ENCODE peak calls at places on chromosomes 13 and 19, in five cellular contexts. C is ovary, I is sigmoid colon, L is K562, R is thyroid gland. E is an unnamed sample.

GRCh38 chr13:27528908-27529307 is 78.5 kb upstream of the MTIF3 start:
- DNase-seq in I (no peak), C (no peak), L (no peak), R (no peak), E (no peak)

GRCh38 chr13:41005709-41006108 is 13.4 kb downstream of the ELF1 start:
- DNase-seq in R (no peak), I (no peak), C (no peak), L (no peak), E (no peak)

GRCh38 chr19:46159418-46159817 is 11.4 kb downstream of the IGFL2 start:
- DNase-seq in R (no peak), C (no peak), L (no peak), I (no peak), E (no peak)

GRCh38 chr13:61812286-61812685 is 396.6 kb upstream of the PCDH20 start:
- DNase-seq in L (no peak), R (no peak), C (no peak), I (no peak), E (no peak)

GRCh38 chr13:100175078-100175802 is 86.3 kb downstream of the PCCA start:
- DNase-seq in C (no peak), R (no peak), I (no peak), L (no peak), E (no peak)

GRCh38 chr13:112056739-112057433 is 10.1 kb upstream of the SOX1 start:
- DNase-seq in R (no peak), C (no peak), I (no peak), L (no peak), E (no peak)

GRCh38 chr19:19520989-19521388 is 5.0 kb downstream of the NDUFA13 start:
- DNase-seq in C (no peak), I (no peak), R (no peak), L (no peak), E (no peak)

GRCh38 chr19:44607049-44607448 is 6.3 kb upstream of the IGSF23 start:
- DNase-seq in L (no peak), C (no peak), R (no peak), I (no peak), E (peak; percentile 60)

GRCh38 chr13:29508874-29509249 is 86.6 kb downstream of the SLC7A1 start:
- DNase-seq in I (no peak), R (no peak), L (no peak), C (no peak), E (no peak)

GRCh38 chr13:78610381-78610883 is 7.1 kb upstream of the POU4F1 start:
- DNase-seq in L (no peak), R (no peak), C (no peak), I (no peak), E (no peak)

GRCh38 chr19:44776402-44777096 is 1.1 kb upstream of the CBLC start:
- DNase-seq in R (no peak), L (no peak), C (no peak), I (no peak), E (no peak)

GRCh38 chr19:2476451-2477140 is 669 bp downstream of the GADD45B start:
- DNase-seq in C (peak; percentile 61), R (peak; percentile 56), L (no peak), I (peak; percentile 77), E (peak; percentile 60)

GRCh38 chr13:69809152-69809551 is 298.5 kb upstream of the ATXN8OS start:
- DNase-seq in I (no peak), R (no peak), L (no peak), C (no peak), E (no peak)

GRCh38 chr13:48532146-48532472 is 771 bp downstream of the RCBTB2 start:
- DNase-seq in I (no peak), R (peak; percentile 39), C (no peak), L (no peak), E (no peak)

GRCh38 chr13:46166947-46167610 is 14.9 kb downstream of the LCP1 start:
- DNase-seq in I (no peak), C (no peak), L (no peak), R (no peak), E (no peak)

GRCh38 chr13:56975647-56976046 is 165.1 kb upstream of the PRR20A start:
- DNase-seq in L (no peak), C (no peak), I (no peak), R (no peak), E (no peak)
- H3K9me3 ChIP-seq in L (no peaks in the 10 kb centered on the region), C (no peaks in the 10 kb centered on the region), I (no peaks in the 10 kb centered on the region), R (no peaks in the 10 kb centered on the region), E (no peaks in the 10 kb centered on the region)

GRCh38 chr13:109610517-109610916 is 175.9 kb downstream of the IRS2 start:
- DNase-seq in R (peak; percentile 15), C (peak; percentile 26), I (peak; percentile 69), L (peak; percentile 13), E (peak; percentile 36)

GRCh38 chr13:109608032-109608431 is 178.4 kb downstream of the IRS2 start:
- DNase-seq in R (no peak), I (no peak), L (no peak), C (no peak), E (no peak)

GRCh38 chr13:109616021-109616420 is 170.4 kb downstream of the IRS2 start:
- DNase-seq in L (no peak), I (no peak), R (no peak), C (no peak), E (no peak)

GRCh38 chr13:109608503-109608902 is 177.9 kb downstream of the IRS2 start:
- DNase-seq in C (no peak), R (no peak), I (no peak), L (no peak), E (no peak)

DNA sequence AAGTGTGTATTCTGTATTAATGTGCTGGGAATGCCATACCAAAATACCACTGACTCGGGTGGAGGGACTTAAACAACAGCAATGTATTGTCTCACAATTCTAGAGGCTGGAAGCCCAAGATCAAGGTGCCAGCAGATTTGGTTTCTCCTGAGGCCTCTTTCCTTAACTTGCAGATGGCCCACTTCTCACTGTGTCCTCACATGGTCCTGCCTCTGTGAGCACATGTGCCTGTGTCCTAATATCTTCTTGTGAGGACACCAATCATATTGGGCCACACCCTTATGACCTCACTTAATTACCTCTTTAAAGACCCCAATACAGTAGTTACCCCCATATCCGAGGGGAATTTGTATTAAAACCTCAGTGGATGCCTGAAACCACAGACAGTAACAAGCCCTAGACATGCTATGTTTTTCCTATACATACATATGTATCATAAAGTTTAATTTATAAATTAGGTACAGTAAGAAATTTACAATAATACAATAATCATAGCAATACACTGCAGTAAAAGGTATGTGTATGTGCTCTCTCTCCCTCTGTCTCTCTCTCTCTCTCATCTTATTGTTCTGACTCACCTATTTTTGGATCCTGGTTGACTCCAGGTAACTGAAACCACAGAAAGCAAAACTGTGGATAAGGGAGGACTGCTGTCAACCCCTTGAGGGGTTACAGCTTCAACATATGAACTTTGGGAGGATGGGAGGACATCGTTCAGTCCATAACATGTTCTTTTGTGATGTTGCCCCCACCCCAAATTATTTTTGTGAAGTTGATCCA is 174.3 kb downstream of the IRS2 start:
- DNase-seq in R (no peak), C (no peak), L (no peak), I (no peak), E (no peak)
- H3K27me3 ChIP-seq in R (no peaks in the 10 kb centered on the region), C (no peaks in the 10 kb centered on the region), L (no peaks in the 10 kb centered on the region), I (no peaks in the 10 kb centered on the region), E (no peaks in the 10 kb centered on the region)

GRCh38 chr19:17826508-17827056 is 5.3 kb upstream of the INSL3 start:
- DNase-seq in C (no peak), R (no peak), I (no peak), L (no peak), E (no peak)

GRCh38 chr19:17824339-17824738 is 3.0 kb upstream of the INSL3 start:
- DNase-seq in L (no peak), C (no peak), R (no peak), I (no peak), E (no peak)

GRCh38 chr19:17817668-17818363 is 3.5 kb downstream of the INSL3 start:
- DNase-seq in L (no peak), C (no peak), R (no peak), I (no peak), E (no peak)

DNA sequence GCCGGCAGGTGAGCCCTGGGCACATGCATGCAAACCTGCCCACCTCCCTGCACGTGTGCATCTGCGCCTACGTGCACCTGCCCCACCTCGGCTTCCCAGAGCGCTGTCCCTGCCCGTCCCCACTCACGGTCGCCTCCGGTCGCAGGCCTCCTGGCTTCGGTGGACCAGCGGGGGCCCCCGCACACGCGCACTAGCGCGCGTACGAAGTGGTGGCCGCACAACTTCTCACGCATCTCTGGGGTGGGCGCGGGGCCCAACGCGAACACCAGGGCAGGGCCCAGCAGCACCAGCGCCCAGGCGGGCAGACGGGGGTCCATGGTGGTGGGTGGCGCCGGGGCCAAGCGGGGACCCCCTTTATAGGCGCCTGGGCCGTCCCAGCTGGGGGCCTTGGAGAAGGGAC is at the start of gene INSL3:
- DNase-seq in C (no peak), L (no peak), I (no peak), R (no peak), E (no peak)
- TF ChIP-seq POLR2A in C (no peak), L (no peak), I (no peak), R (no peak), E (no peak)

GRCh38 chr13:18235756-18236527 is 945.7 kb downstream of the TUBA3C start:
- DNase-seq in L (no peak), I (no peak), C (no peak), R (no peak), E (no peak)
- H3K9me3 ChIP-seq in L (peaks cover 5% of the 10 kb centered on the region), I (no peaks in the 10 kb centered on the region), C (no peaks in the 10 kb centered on the region), R (no peaks in the 10 kb centered on the region), E (no peaks in the 10 kb centered on the region)

GRCh38 chr19:41920878-41921277 is 7.4 kb downstream of the ERFL start:
- DNase-seq in R (no peak), C (no peak), L (no peak), I (no peak), E (no peak)
- H3K27me3 ChIP-seq in R (peaks cover 12% of the 10 kb centered on the region), C (peaks cover 3% of the 10 kb centered on the region), L (peaks cover 31% of the 10 kb centered on the region), I (peaks cover 48% of the 10 kb centered on the region), E (peaks cover 56% of the 10 kb centered on the region)

GRCh38 chr19:16328824-16329482 is 4.3 kb downstream of the KLF2 start:
- DNase-seq in I (no peak), L (peak; percentile 17), C (peak; percentile 45), R (no peak), E (peak; percentile 62)
- TF ChIP-seq POLR2A in I (peak; percentile 4), L (no peak), C (no peak), R (no peak), E (no peak)

GRCh38 chr13:18996221-18996620 is 185.4 kb downstream of the TUBA3C start:
- DNase-seq in L (no peak), I (no peak), C (no peak), R (no peak), E (no peak)
- H3K9me3 ChIP-seq in L (no peaks in the 10 kb centered on the region), I (no peaks in the 10 kb centered on the region), C (no peaks in the 10 kb centered on the region), R (no peaks in the 10 kb centered on the region), E (no peaks in the 10 kb centered on the region)

GRCh38 chr13:25371158-25371557 is 616 bp upstream of the ATP8A2 start:
- DNase-seq in R (no peak), C (no peak), L (no peak), I (no peak), E (no peak)
- H3K27me3 ChIP-seq in R (peaks cover 5% of the 10 kb centered on the region), C (no peaks in the 10 kb centered on the region), L (peaks cover 16% of the 10 kb centered on the region), I (peaks cover 5% of the 10 kb centered on the region), E (peaks cover 7% of the 10 kb centered on the region)